ENCODE peak calls at places on chromosomes 7 and 10, in six cellular contexts. Z, N, X, A, G and F are unnamed samples.

GRCh38 chr10:130786365-130786966 is 525.1 kb downstream of the TCERG1L start:
- DNase-seq in Z (no peak), N (no peak), X (no peak), A (no peak), G (no peak), F (no peak)

GRCh38 chr10:130713105-130713504 is 576.9 kb downstream of the GLRX3 start:
- DNase-seq in Z (no peak), N (no peak), X (no peak), A (no peak), G (no peak), F (no peak)

GRCh38 chr10:60042959-60043358 is 136.6 kb upstream of the CCDC6 start:
- DNase-seq in Z (no peak), N (no peak), X (no peak), A (no peak), G (no peak), F (no peak)

GRCh38 chr10:87656431-87657072 is 3.1 kb upstream of the PAPSS2 start:
- DNase-seq in Z (peak), N (no peak), X (peak), A (peak), G (no peak), F (no peak)

GRCh38 chr10:25049966-25050365 is 33.6 kb downstream of the THNSL1 start:
- DNase-seq in Z (no peak), N (no peak), X (no peak), A (no peak), G (no peak), F (no peak)

GRCh38 chr7:140295224-140295623 is 103.1 kb downstream of the SLC37A3 start:
- DNase-seq in Z (no peak), N (no peak), X (no peak), A (no peak), G (no peak), F (no peak)

GRCh38 chr7:919114-919442 is 35.4 kb downstream of the ADAP1 start:
- DNase-seq in Z (no peak), N (no peak), X (no peak), A (no peak), G (no peak), F (no peak)

GRCh38 chr7:67743501-67743900 is 746.9 kb downstream of the TYW1 start:
- DNase-seq in Z (no peak), N (no peak), X (no peak), A (no peak), G (no peak), F (no peak)

GRCh38 chr10:75744242-75744641 is 312.8 kb downstream of the LRMDA start:
- DNase-seq in Z (no peak), N (no peak), X (no peak), A (no peak), G (no peak), F (no peak)

GRCh38 chr10:103897241-103897774 is 20.7 kb downstream of the STN1 start:
- DNase-seq in Z (no peak), N (no peak), X (no peak), A (no peak), G (no peak), F (no peak)

GRCh38 chr7:99170730-99171074 is 26.8 kb upstream of the SMURF1 start:
- DNase-seq in Z (peak), N (no peak), X (no peak), A (no peak), G (no peak), F (no peak)

GRCh38 chr10:85458274-85458673 is 908.3 kb downstream of the GRID1 start:
- DNase-seq in Z (no peak), N (no peak), X (no peak), A (peak), G (no peak), F (no peak)

GRCh38 chr7:46494026-46494425 is 573.0 kb upstream of the IGFBP3 start:
- DNase-seq in Z (no peak), N (no peak), X (no peak), A (no peak), G (no peak), F (no peak)

GRCh38 chr7:143372070-143372469 is 9.1 kb upstream of the ZYX start:
- DNase-seq in Z (no peak), N (no peak), X (no peak), A (no peak), G (no peak), F (no peak)

GRCh38 chr10:34907743-34908425 is 92.8 kb upstream of the PARD3 start:
- DNase-seq in Z (no peak), N (no peak), X (no peak), A (no peak), G (no peak), F (no peak)

GRCh38 chr10:97850446-97850845 is 803 bp downstream of the GOLGA7B start:
- DNase-seq in Z (no peak), N (no peak), X (no peak), A (no peak), G (no peak), F (no peak)

GRCh38 chr7:122944682-122945303 is 50.7 kb downstream of the TAS2R16 start:
- DNase-seq in Z (no peak), N (no peak), X (no peak), A (no peak), G (no peak), F (no peak)

GRCh38 chr7:38973760-38974159 is 3.9 kb upstream of the POU6F2 start:
- DNase-seq in Z (no peak), N (no peak), X (no peak), A (no peak), G (no peak), F (no peak)

GRCh38 chr10:46299531-46300366 is 13.0 kb downstream of the ANTXRL start:
- DNase-seq in Z (no peak), N (no peak), X (no peak), A (no peak), G (no peak), F (no peak)

GRCh38 chr7:12053561-12053960 is 157.5 kb upstream of the TMEM106B start:
- DNase-seq in Z (no peak), N (no peak), X (no peak), A (no peak), G (no peak), F (no peak)

GRCh38 chr7:50302486-50303081 is 1.9 kb upstream of the IKZF1 start:
- DNase-seq in Z (no peak), N (no peak), X (no peak), A (no peak), G (no peak), F (no peak)

GRCh38 chr10:132836832-132837540 is 51.0 kb upstream of the NKX6-2 start:
- DNase-seq in Z (peak), N (no peak), X (peak), A (peak), G (no peak), F (peak)

GRCh38 chr7:133349101-133349500 is 96.2 kb downstream of the EXOC4 start:
- DNase-seq in Z (no peak), N (no peak), X (no peak), A (no peak), G (no peak), F (no peak)

GRCh38 chr7:8154290-8154689 is 107.7 kb downstream of the ICA1 start:
- DNase-seq in Z (no peak), N (no peak), X (no peak), A (peak), G (no peak), F (no peak)

GRCh38 chr10:68154211-68154497 is 44.9 kb downstream of the MYPN start:
- DNase-seq in Z (no peak), N (no peak), X (no peak), A (peak), G (no peak), F (no peak)

GRCh38 chr7:127708788-127709187 is 56.8 kb downstream of the SND1 start:
- DNase-seq in Z (peak), N (peak), X (peak), A (peak), G (peak), F (peak)

GRCh38 chr7:111012799-111013675 is 77.9 kb upstream of the LRRN3 start:
- DNase-seq in Z (no peak), N (no peak), X (no peak), A (no peak), G (peak), F (no peak)

GRCh38 chr7:50497068-50497642 is 47.0 kb upstream of the FIGNL1 start:
- DNase-seq in Z (no peak), N (no peak), X (peak), A (peak), G (no peak), F (no peak)

GRCh38 chr7:116327751-116328150 is 117.4 kb downstream of the TES start:
- DNase-seq in Z (no peak), N (peak), X (no peak), A (no peak), G (no peak), F (no peak)

GRCh38 chr10:35340975-35341374 is 4.7 kb downstream of the CCNY start:
- DNase-seq in Z (no peak), N (no peak), X (no peak), A (no peak), G (no peak), F (no peak)

GRCh38 chr7:91330378-91331295 is 66.4 kb downstream of the FZD1 start:
- DNase-seq in Z (no peak), N (no peak), X (no peak), A (no peak), G (no peak), F (no peak)

GRCh38 chr10:132616995-132617780 is 79.6 kb downstream of the INPP5A start:
- DNase-seq in Z (no peak), N (no peak), X (no peak), A (no peak), G (no peak), F (no peak)

GRCh38 chr10:48682265-48682664 is 2.4 kb upstream of the WDFY4 start:
- DNase-seq in Z (no peak), N (no peak), X (no peak), A (no peak), G (no peak), F (no peak)

DNA sequence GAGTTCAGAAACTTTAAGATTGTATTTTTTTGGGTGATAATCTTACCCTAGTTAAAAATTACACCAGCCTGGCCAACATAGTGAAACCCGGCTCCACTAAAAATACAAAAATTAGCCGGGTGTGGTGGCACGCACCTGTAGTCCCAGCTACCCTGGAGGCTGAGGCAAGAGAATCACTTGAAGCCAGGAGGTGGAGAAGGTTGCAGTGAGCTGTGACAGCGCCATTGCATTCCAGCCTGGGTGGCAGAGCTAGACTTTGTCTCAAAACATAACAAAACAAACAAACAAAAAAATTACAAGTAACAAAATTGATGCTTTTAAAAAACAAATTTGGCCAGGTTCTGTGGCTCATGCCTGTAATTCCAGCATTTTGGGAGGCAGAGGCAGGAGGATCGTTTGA is 76.7 kb downstream of the ANKRD61 start:
- DNase-seq in Z (no peak), N (no peak), X (no peak), A (no peak), G (no peak), F (no peak)
- TF ChIP-seq POLR2AphosphoS5 in Z (no peak), N (no peak), X (no peak), A (no peak), G (no peak), F (no peak)

DNA sequence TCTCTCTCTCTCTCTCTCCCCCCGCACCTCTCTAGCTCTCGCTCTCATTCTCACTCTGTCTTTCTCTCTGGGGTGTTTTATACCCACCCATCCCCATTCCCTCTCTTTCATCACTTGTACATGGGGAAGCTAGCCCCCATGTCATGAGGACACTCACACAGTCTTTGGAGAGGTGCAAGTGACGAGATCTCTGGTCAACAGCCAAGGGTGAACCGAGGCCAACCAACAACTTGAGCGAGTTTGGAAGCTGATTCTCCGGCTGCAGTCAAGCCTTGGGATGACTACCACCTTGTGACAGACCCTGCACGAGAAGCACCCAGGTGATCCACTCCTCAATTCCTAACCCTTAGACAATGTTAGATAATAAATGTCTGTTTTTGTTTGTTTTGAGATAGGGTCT is 10.1 kb upstream of the KBTBD2 start:
- DNase-seq in Z (no peak), N (no peak), X (no peak), A (no peak), G (no peak), F (no peak)
- TF ChIP-seq REST in Z (no peak), N (no peak), X (no peak), A (no peak), G (no peak), F (no peak)

GRCh38 chr10:28988980-28989379 is 299.9 kb upstream of the LYZL1 start:
- DNase-seq in Z (no peak), N (no peak), X (no peak), A (no peak), G (no peak), F (no peak)

GRCh38 chr10:28991326-28991725 is 297.5 kb upstream of the LYZL1 start:
- DNase-seq in Z (peak), N (peak), X (no peak), A (no peak), G (no peak), F (no peak)

GRCh38 chr10:28993056-28993455 is 295.8 kb upstream of the LYZL1 start:
- DNase-seq in Z (no peak), N (no peak), X (no peak), A (no peak), G (no peak), F (no peak)

GRCh38 chr10:28995497-28995896 is 293.4 kb upstream of the LYZL1 start:
- DNase-seq in Z (no peak), N (no peak), X (no peak), A (no peak), G (no peak), F (no peak)

GRCh38 chr10:28991738-28992270 is 297.1 kb upstream of the LYZL1 start:
- DNase-seq in Z (peak), N (peak), X (peak), A (peak), G (no peak), F (no peak)
- TF ChIP-seq SIN3A in Z (no peak), N (no peak), X (no peak), A (no peak), G (no peak), F (no peak)

GRCh38 chr7:108770981-108771728 is 201.5 kb downstream of the DNAJB9 start:
- DNase-seq in Z (no peak), N (no peak), X (no peak), A (no peak), G (no peak), F (no peak)
- TF ChIP-seq POLR2AphosphoS5 in Z (no peak), N (no peak), X (no peak), A (no peak), G (no peak), F (no peak)

GRCh38 chr10:90138844-90139243 is 437.5 kb downstream of the KIF20B start:
- DNase-seq in Z (peak), N (no peak), X (peak), A (no peak), G (no peak), F (no peak)

GRCh38 chr10:90133606-90134005 is 432.2 kb downstream of the KIF20B start:
- DNase-seq in Z (no peak), N (no peak), X (no peak), A (no peak), G (no peak), F (no peak)

DNA sequence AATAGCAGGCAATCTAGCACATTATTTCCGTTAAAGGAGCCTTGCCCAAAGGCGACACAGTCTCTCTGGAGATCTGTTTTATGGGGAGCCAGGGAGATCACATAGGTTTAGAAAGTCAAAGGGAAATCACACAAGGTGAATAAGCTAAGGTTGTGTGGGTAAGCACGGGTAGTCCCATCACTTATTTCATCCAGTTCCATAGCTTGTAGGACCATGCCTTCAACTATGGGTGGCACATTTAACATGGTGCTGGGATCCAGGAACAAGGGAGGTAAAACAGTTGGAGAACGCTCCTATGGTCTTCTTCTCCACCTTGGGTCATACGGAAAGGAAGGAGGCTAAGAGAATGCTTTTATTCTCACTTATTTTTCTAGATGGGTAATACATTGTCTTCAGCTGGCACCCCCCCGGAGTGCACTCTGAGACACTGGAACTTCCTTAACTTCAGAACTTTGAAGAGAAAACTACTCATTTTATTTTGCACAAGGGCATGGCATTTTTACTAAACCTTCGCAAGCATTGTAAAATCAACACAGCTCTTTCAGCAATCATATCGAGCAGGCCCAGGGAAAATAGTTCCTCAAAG is 435.4 kb downstream of the KIF20B start:
- DNase-seq in Z (no peak), N (peak), X (no peak), A (no peak), G (no peak), F (no peak)
- TF ChIP-seq REST in Z (no peak), N (no peak), X (no peak), A (no peak), G (no peak), F (no peak)

GRCh38 chr7:70334883-70335282 is 736.6 kb downstream of the AUTS2 start:
- DNase-seq in Z (no peak), N (no peak), X (no peak), A (no peak), G (no peak), F (no peak)
- TF ChIP-seq SIN3A in Z (no peak), N (no peak), X (no peak), A (no peak), G (no peak), F (no peak)

GRCh38 chr7:82808633-82809032 is 354.1 kb downstream of the PCLO start:
- DNase-seq in Z (no peak), N (no peak), X (no peak), A (no peak), G (no peak), F (no peak)

GRCh38 chr7:82810558-82811259 is 352.0 kb downstream of the PCLO start:
- DNase-seq in Z (peak), N (peak), X (no peak), A (peak), G (no peak), F (peak)

GRCh38 chr7:82803411-82803810 is 359.3 kb downstream of the PCLO start:
- DNase-seq in Z (no peak), N (no peak), X (no peak), A (no peak), G (no peak), F (no peak)

DNA sequence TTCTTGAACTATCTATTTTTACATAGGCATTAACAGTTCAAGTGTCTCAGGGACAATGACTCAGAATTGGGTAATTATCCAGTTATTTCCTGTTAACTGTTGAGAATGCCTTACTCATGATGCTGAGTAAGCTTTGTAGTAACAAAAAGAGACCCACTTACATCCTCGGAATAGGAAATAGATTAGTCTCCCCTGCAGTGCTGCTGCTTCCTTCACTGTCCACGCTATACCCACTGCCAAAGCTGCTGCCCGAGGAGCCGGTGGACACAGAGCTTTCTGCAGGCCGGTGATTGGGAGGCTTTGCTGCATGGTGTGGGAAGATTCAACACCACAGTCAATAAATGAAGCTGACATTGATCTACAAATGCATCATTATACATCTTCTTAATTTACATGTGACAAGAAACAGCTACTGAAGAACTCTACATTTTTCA is 357.1 kb downstream of the PCLO start:
- DNase-seq in Z (peak), N (peak), X (no peak), A (peak), G (no peak), F (peak)
- TF ChIP-seq POLR2AphosphoS5 in Z (no peak), N (no peak), X (no peak), A (peak), G (no peak), F (no peak)

GRCh38 chr10:5321273-5321672 is 43.5 kb upstream of the UCN3 start:
- DNase-seq in Z (no peak), N (no peak), X (no peak), A (no peak), G (no peak), F (no peak)

GRCh38 chr10:5319863-5320262 is 44.9 kb upstream of the UCN3 start:
- DNase-seq in Z (no peak), N (no peak), X (no peak), A (no peak), G (no peak), F (no peak)

GRCh38 chr10:5314866-5315265 is 49.9 kb upstream of the UCN3 start:
- DNase-seq in Z (no peak), N (no peak), X (no peak), A (no peak), G (no peak), F (no peak)

GRCh38 chr10:5318148-5318547 is 46.6 kb upstream of the UCN3 start:
- DNase-seq in Z (no peak), N (no peak), X (no peak), A (no peak), G (no peak), F (no peak)

GRCh38 chr10:5317547-5318107 is 47.1 kb upstream of the UCN3 start:
- DNase-seq in Z (peak), N (no peak), X (peak), A (no peak), G (no peak), F (peak)
- TF ChIP-seq REST in Z (no peak), N (no peak), X (no peak), A (no peak), G (no peak), F (no peak)

DNA sequence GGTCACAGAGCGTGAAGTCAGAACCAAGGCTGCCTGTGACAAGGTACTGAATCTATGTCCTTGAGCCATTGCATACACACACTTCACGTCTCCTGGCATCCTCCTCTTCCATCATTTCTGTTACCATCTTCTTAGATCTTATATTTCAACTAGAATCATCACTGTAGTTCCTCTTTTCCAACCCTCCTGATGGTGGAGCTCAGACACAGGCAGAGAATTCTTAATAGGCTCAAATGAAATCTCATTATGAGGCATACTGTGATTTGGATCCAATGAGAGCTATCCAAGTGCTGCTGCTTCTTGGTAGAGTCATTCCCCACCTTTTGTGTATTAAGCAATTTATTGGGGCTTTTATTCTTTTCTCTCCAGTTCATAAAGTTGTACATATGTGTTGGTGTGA is 113.2 kb downstream of the CALCR start:
- DNase-seq in Z (no peak), N (no peak), X (no peak), A (no peak), G (no peak), F (no peak)
- TF ChIP-seq SIN3A in Z (no peak), N (no peak), X (no peak), A (no peak), G (no peak), F (no peak)